ENCODE peak calls at places on chromosomes 11 and 22, in six cellular contexts. V, S, U, H, C and Z are unnamed samples.
A peak's percentile ranks its signal among the peaks of the same experiment; 100 is the strongest.

GRCh38 chr11:65110354-65110861 is 1.3 kb upstream of the TM7SF2 start:
- DNase-seq in V (peak; percentile 78), S (peak; percentile 86), U (peak; percentile 83), H (peak; percentile 61), C (no peak), Z (no peak)

GRCh38 chr22:42365942-42366660 is 66.1 kb downstream of the NFAM1 start:
- DNase-seq in V (no peak), S (no peak), U (no peak), H (no peak), C (no peak), Z (no peak)

GRCh38 chr11:19660076-19660475 is 52.6 kb upstream of the NAV2 start:
- DNase-seq in V (peak; percentile 79), S (peak; percentile 49), U (peak; percentile 45), H (no peak), C (no peak), Z (no peak)

GRCh38 chr11:131889146-131889577 is 518.7 kb downstream of the NTM start:
- DNase-seq in V (peak; percentile 93), S (no peak), U (peak; percentile 88), H (no peak), C (peak; percentile 55), Z (peak; percentile 76)

GRCh38 chr11:106249857-106250256 is 172.4 kb downstream of the AASDHPPT start:
- DNase-seq in V (peak; percentile 72), S (no peak), U (peak; percentile 65), H (no peak), C (peak; percentile 25), Z (peak; percentile 35)

GRCh38 chr11:72483412-72484186 is 49.3 kb upstream of the CLPB start:
- DNase-seq in V (peak; percentile 24), S (peak; percentile 7), U (peak; percentile 37), H (no peak), C (no peak), Z (no peak)

GRCh38 chr11:67606150-67606476 is 623 bp upstream of the NDUFV1 start:
- DNase-seq in V (no peak), S (no peak), U (peak; percentile 35), H (no peak), C (no peak), Z (no peak)

GRCh38 chr11:124536520-124536919 is 6.9 kb downstream of the OR8B12 start:
- DNase-seq in V (peak; percentile 73), S (peak; percentile 1), U (peak; percentile 30), H (no peak), C (peak; percentile 40), Z (no peak)

GRCh38 chr22:19174106-19175025 is 4.2 kb downstream of the SLC25A1 start:
- DNase-seq in V (peak; percentile 39), S (no peak), U (peak; percentile 82), H (no peak), C (peak; percentile 47), Z (no peak)

GRCh38 chr11:70762810-70763209 is 364.5 kb downstream of the CTTN start:
- DNase-seq in V (no peak), S (no peak), U (no peak), H (no peak), C (no peak), Z (no peak)

GRCh38 chr11:61820174-61820573 is 3.4 kb upstream of the FADS1 start:
- DNase-seq in V (peak; percentile 20), S (peak; percentile 90), U (peak; percentile 40), H (no peak), C (no peak), Z (no peak)

GRCh38 chr11:107526197-107526596 is 39.3 kb downstream of the ALKBH8 start:
- DNase-seq in V (no peak), S (no peak), U (no peak), H (no peak), C (no peak), Z (no peak)

GRCh38 chr11:78840190-78840589 is 265.5 kb upstream of the NARS2 start:
- DNase-seq in V (peak; percentile 54), S (no peak), U (peak; percentile 97), H (no peak), C (peak; percentile 49), Z (peak; percentile 77)

GRCh38 chr11:12680246-12680939 is 6.2 kb downstream of the TEAD1 start:
- DNase-seq in V (peak; percentile 95), S (peak; percentile 87), U (peak; percentile 94), H (peak; percentile 27), C (no peak), Z (peak; percentile 53)

GRCh38 chr11:18203723-18204122 is 31.1 kb downstream of the MRGPRX4 start:
- DNase-seq in V (peak; percentile 1), S (no peak), U (peak; percentile 9), H (no peak), C (no peak), Z (no peak)

GRCh38 chr22:21108379-21109115 is 62.8 kb downstream of the LRRC74B start:
- DNase-seq in V (no peak), S (no peak), U (no peak), H (no peak), C (no peak), Z (no peak)

GRCh38 chr22:40654522-40655167 is 18.1 kb upstream of the MRTFA start:
- DNase-seq in V (peak; percentile 59), S (peak; percentile 36), U (peak; percentile 81), H (no peak), C (peak; percentile 59), Z (peak; percentile 70)

GRCh38 chr11:128488471-128488870 is 98.9 kb downstream of the ETS1 start:
- DNase-seq in V (peak; percentile 91), S (no peak), U (peak; percentile 95), H (no peak), C (peak; percentile 89), Z (peak; percentile 93)

GRCh38 chr11:67493548-67494370 is 10.9 kb downstream of the AIP start:
- DNase-seq in V (no peak), S (no peak), U (no peak), H (no peak), C (no peak), Z (no peak)

GRCh38 chr11:133669371-133670046 is 137.2 kb upstream of the OPCML start:
- DNase-seq in V (no peak), S (no peak), U (no peak), H (no peak), C (no peak), Z (no peak)

GRCh38 chr22:46654927-46655595 is 34.9 kb downstream of the GRAMD4 start:
- DNase-seq in V (no peak), S (no peak), U (no peak), H (no peak), C (no peak), Z (no peak)

GRCh38 chr11:44143987-44144909 is 48.8 kb downstream of the EXT2 start:
- DNase-seq in V (no peak), S (no peak), U (no peak), H (no peak), C (no peak), Z (no peak)

GRCh38 chr11:85749884-85750283 is 61.1 kb downstream of the SYTL2 start:
- DNase-seq in V (no peak), S (no peak), U (no peak), H (no peak), C (no peak), Z (no peak)

GRCh38 chr11:85750646-85751045 is 60.3 kb downstream of the SYTL2 start:
- DNase-seq in V (no peak), S (no peak), U (no peak), H (no peak), C (no peak), Z (no peak)

GRCh38 chr11:85746640-85747039 is 60.6 kb upstream of the CCDC89 start:
- DNase-seq in V (no peak), S (no peak), U (peak; percentile 22), H (no peak), C (no peak), Z (no peak)

GRCh38 chr11:85749287-85749834 is 61.6 kb downstream of the SYTL2 start:
- DNase-seq in V (no peak), S (no peak), U (no peak), H (no peak), C (no peak), Z (no peak)

GRCh38 chr11:85748455-85748891 is 62.5 kb downstream of the SYTL2 start:
- DNase-seq in V (no peak), S (no peak), U (no peak), H (no peak), C (peak; percentile 56), Z (no peak)
- H3K4me3 ChIP-seq in V (no peak overlapping the region), S (no peak overlapping the region), U (no peak overlapping the region), H (no peak overlapping the region), C (no peak overlapping the region), Z (no peak overlapping the region)

DNA sequence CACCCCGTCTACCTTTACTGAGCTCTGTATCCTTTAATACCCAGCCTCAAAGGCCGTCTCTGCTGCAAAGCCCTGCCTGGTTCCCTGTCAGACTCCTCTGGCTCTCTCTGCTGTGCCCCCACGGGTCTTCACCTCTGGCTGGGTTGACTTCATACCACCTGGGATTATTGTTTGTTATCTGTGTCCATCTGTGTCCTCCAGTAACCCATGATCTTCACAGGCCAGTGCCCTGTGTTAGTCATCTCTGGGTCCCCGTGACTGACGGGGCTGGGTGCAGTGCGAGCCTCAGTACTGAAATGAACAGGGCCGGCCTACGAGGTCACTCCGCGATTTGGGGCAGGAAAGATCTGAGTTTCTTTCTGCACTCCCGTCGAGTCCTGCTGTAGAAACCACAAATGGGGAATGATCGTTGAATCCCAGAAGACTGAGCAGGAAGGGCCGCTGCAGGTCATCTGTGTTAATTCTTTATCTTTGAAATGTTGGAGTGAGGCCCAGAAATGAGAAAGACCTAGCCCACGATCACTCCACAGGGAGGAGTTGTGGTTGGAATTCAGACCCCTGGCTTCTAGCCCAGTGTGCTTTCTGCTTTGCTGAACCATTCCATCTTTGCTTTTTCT is 12.3 kb upstream of the TUB start:
- DNase-seq in V (peak; percentile 85), S (peak; percentile 66), U (peak; percentile 96), H (no peak), C (peak; percentile 55), Z (no peak)
- H3K4me3 ChIP-seq in V (no peak overlapping the region), S (no peak overlapping the region), U (peak overlapping the region; percentile 11), H (peak overlapping the region; percentile 6), C (peak overlapping the region; percentile 7), Z (no peak overlapping the region)

GRCh38 chr22:23146842-23147205 is 1.5 kb downstream of the RAB36 start:
- DNase-seq in V (no peak), S (no peak), U (no peak), H (no peak), C (no peak), Z (no peak)

GRCh38 chr22:23142546-23143105 is 836 bp upstream of the RSPH14 start:
- DNase-seq in V (no peak), S (no peak), U (no peak), H (no peak), C (no peak), Z (no peak)

GRCh38 chr22:23143119-23143518 is 1.3 kb upstream of the RSPH14 start:
- DNase-seq in V (no peak), S (no peak), U (no peak), H (no peak), C (no peak), Z (no peak)

GRCh38 chr22:23144926-23145906 is at the start of gene RAB36:
- DNase-seq in V (peak; percentile 98), S (peak; percentile 98), U (peak; percentile 98), H (peak; percentile 92), C (peak; percentile 97), Z (peak; percentile 93)

GRCh38 chr22:23144432-23144831 is 845 bp upstream of the RAB36 start:
- DNase-seq in V (no peak), S (no peak), U (no peak), H (no peak), C (no peak), Z (no peak)
- H3K4me3 ChIP-seq in V (no peak overlapping the region), S (no peak overlapping the region), U (no peak overlapping the region), H (peak overlapping the region; percentile 71), C (no peak overlapping the region), Z (no peak overlapping the region)

DNA sequence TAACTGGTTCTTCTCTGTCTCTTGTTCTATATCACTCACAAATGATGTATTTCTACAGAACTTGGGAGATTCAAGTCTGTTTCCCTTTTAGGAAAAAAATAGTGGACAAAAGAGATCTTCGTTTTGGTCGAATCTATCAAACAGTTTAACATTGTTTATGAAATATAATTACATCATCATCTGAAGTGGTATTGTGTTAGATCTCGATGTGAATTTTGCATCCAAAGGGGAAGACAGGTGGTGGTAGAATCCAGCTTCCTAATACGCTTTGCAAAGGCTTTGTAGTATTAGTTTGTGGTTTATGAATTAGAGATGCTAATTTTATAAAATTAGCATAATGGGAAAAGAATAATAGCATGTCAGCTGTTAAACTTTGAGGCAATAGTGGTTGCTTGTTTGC is 3.4 kb downstream of the SIK2 start:
- DNase-seq in V (no peak), S (no peak), U (no peak), H (no peak), C (no peak), Z (no peak)
- H3K4me3 ChIP-seq in V (no peak overlapping the region), S (no peak overlapping the region), U (no peak overlapping the region), H (no peak overlapping the region), C (no peak overlapping the region), Z (no peak overlapping the region)